ENCODE peak calls at places on chromosome 17, in six cellular contexts. One of them, this sample, is unnamed.

GRCh38 chr17:37676115-37676925 is 33.1 kb upstream of the DDX52 start:
- DNase-seq in MM.1S: no peak
- DNase-seq in GM23338: no peak
- DNase-seq in neural progenitor cell: no peak
- DNase-seq in PC-3: peak; percentile 3
- DNase-seq in HCT116: no peak
- DNase-seq in this sample: no peak

GRCh38 chr17:78294356-78294755 is 62.9 kb downstream of the TMEM235 start:
- DNase-seq in HCT116: no peak
- DNase-seq in neural progenitor cell: no peak
- DNase-seq in PC-3: no peak
- DNase-seq in MM.1S: no peak
- DNase-seq in GM23338: no peak
- DNase-seq in this sample: no peak

GRCh38 chr17:32009262-32009542 is 2.0 kb downstream of the LRRC37B start:
- DNase-seq in PC-3: no peak
- DNase-seq in neural progenitor cell: no peak
- DNase-seq in MM.1S: no peak
- DNase-seq in HCT116: no peak
- DNase-seq in GM23338: no peak
- DNase-seq in this sample: no peak

GRCh38 chr17:10574324-10574723 is 24.9 kb upstream of the MYH2 start:
- DNase-seq in neural progenitor cell: no peak
- DNase-seq in MM.1S: no peak
- DNase-seq in GM23338: no peak
- DNase-seq in PC-3: no peak
- DNase-seq in HCT116: no peak
- DNase-seq in this sample: no peak

GRCh38 chr17:65564793-65565192 is 3.3 kb upstream of the AXIN2 start:
- DNase-seq in neural progenitor cell: peak; percentile 52
- DNase-seq in GM23338: no peak
- DNase-seq in HCT116: no peak
- DNase-seq in MM.1S: no peak
- DNase-seq in PC-3: no peak
- DNase-seq in this sample: no peak

GRCh38 chr17:78717431-78717980 is 64.6 kb downstream of the CYTH1 start:
- DNase-seq in PC-3: peak; percentile 47
- DNase-seq in HCT116: no peak
- DNase-seq in GM23338: peak; percentile 37
- DNase-seq in neural progenitor cell: no peak
- DNase-seq in MM.1S: peak; percentile 58
- DNase-seq in this sample: peak; percentile 54

GRCh38 chr17:79029327-79030009 is 5.5 kb downstream of the C1QTNF1 start:
- DNase-seq in HCT116: no peak
- DNase-seq in GM23338: no peak
- DNase-seq in neural progenitor cell: no peak
- DNase-seq in PC-3: no peak
- DNase-seq in MM.1S: no peak
- DNase-seq in this sample: no peak

GRCh38 chr17:4706121-4706520 is 2.2 kb upstream of the PELP1 start:
- DNase-seq in HCT116: no peak
- DNase-seq in MM.1S: no peak
- DNase-seq in neural progenitor cell: no peak
- DNase-seq in PC-3: peak; percentile 7
- DNase-seq in GM23338: peak; percentile 47
- DNase-seq in this sample: no peak

GRCh38 chr17:65902165-65902564 is 289.8 kb downstream of the CEP112 start:
- DNase-seq in neural progenitor cell: no peak
- DNase-seq in HCT116: no peak
- DNase-seq in MM.1S: no peak
- DNase-seq in GM23338: no peak
- DNase-seq in PC-3: no peak
- DNase-seq in this sample: no peak

GRCh38 chr17:65987988-65988387 is 203.9 kb downstream of the CEP112 start:
- DNase-seq in MM.1S: peak; percentile 49
- DNase-seq in GM23338: peak; percentile 86
- DNase-seq in neural progenitor cell: peak; percentile 64
- DNase-seq in PC-3: peak; percentile 90
- DNase-seq in HCT116: peak; percentile 66
- DNase-seq in this sample: peak; percentile 49

GRCh38 chr17:17557796-17558195 is 33.7 kb downstream of the PEMT start:
- DNase-seq in neural progenitor cell: no peak
- DNase-seq in MM.1S: no peak
- DNase-seq in GM23338: no peak
- DNase-seq in HCT116: no peak
- DNase-seq in PC-3: no peak
- DNase-seq in this sample: no peak

GRCh38 chr17:74237321-74237720 is 23.9 kb downstream of the TTYH2 start:
- DNase-seq in MM.1S: no peak
- DNase-seq in PC-3: no peak
- DNase-seq in GM23338: no peak
- DNase-seq in neural progenitor cell: no peak
- DNase-seq in HCT116: no peak
- DNase-seq in this sample: no peak

GRCh38 chr17:72534776-72535175 is 414.0 kb downstream of the SOX9 start:
- DNase-seq in neural progenitor cell: no peak
- DNase-seq in MM.1S: no peak
- DNase-seq in GM23338: no peak
- DNase-seq in PC-3: no peak
- DNase-seq in HCT116: no peak
- DNase-seq in this sample: no peak

GRCh38 chr17:32117399-32117798 is 24.9 kb upstream of the RHOT1 start:
- DNase-seq in GM23338: no peak
- DNase-seq in MM.1S: no peak
- DNase-seq in PC-3: no peak
- DNase-seq in neural progenitor cell: no peak
- DNase-seq in HCT116: no peak
- DNase-seq in this sample: no peak

GRCh38 chr17:16987830-16988601 is 16.1 kb upstream of the TNFRSF13B start:
- DNase-seq in HCT116: no peak
- DNase-seq in neural progenitor cell: peak; percentile 27
- DNase-seq in MM.1S: peak; percentile 99
- DNase-seq in PC-3: peak; percentile 77
- DNase-seq in GM23338: peak; percentile 39
- DNase-seq in this sample: peak; percentile 93

GRCh38 chr17:56597495-56597990 is 4.0 kb downstream of the NOG start:
- DNase-seq in MM.1S: no peak
- DNase-seq in neural progenitor cell: peak; percentile 81
- DNase-seq in HCT116: no peak
- DNase-seq in GM23338: peak; percentile 61
- DNase-seq in PC-3: peak; percentile 47
- DNase-seq in this sample: no peak

GRCh38 chr17:57954421-57955182 is 610 bp downstream of the CUEDC1 start:
- DNase-seq in neural progenitor cell: peak; percentile 78
- DNase-seq in PC-3: peak; percentile 76
- DNase-seq in GM23338: peak; percentile 82
- DNase-seq in MM.1S: no peak
- DNase-seq in HCT116: no peak
- DNase-seq in this sample: peak; percentile 95

GRCh38 chr17:80565347-80566053 is 20.9 kb downstream of the RPTOR start:
- DNase-seq in neural progenitor cell: peak; percentile 57
- DNase-seq in PC-3: no peak
- DNase-seq in MM.1S: no peak
- DNase-seq in HCT116: no peak
- DNase-seq in GM23338: peak; percentile 47
- DNase-seq in this sample: no peak

GRCh38 chr17:66783656-66784381 is 51.1 kb upstream of the CACNG5 start:
- DNase-seq in HCT116: no peak
- DNase-seq in PC-3: no peak
- DNase-seq in MM.1S: no peak
- DNase-seq in neural progenitor cell: no peak
- DNase-seq in GM23338: no peak
- DNase-seq in this sample: no peak

GRCh38 chr17:75723201-75723930 is 2.1 kb downstream of the ITGB4 start:
- DNase-seq in GM23338: no peak
- DNase-seq in HCT116: no peak
- DNase-seq in MM.1S: no peak
- DNase-seq in PC-3: peak; percentile 87
- DNase-seq in neural progenitor cell: no peak
- DNase-seq in this sample: no peak

GRCh38 chr17:31541559-31541958 is 150.1 kb downstream of the RAB11FIP4 start:
- DNase-seq in HCT116: no peak
- DNase-seq in MM.1S: no peak
- DNase-seq in neural progenitor cell: no peak
- DNase-seq in PC-3: no peak
- DNase-seq in GM23338: peak; percentile 45
- DNase-seq in this sample: peak; percentile 14

DNA sequence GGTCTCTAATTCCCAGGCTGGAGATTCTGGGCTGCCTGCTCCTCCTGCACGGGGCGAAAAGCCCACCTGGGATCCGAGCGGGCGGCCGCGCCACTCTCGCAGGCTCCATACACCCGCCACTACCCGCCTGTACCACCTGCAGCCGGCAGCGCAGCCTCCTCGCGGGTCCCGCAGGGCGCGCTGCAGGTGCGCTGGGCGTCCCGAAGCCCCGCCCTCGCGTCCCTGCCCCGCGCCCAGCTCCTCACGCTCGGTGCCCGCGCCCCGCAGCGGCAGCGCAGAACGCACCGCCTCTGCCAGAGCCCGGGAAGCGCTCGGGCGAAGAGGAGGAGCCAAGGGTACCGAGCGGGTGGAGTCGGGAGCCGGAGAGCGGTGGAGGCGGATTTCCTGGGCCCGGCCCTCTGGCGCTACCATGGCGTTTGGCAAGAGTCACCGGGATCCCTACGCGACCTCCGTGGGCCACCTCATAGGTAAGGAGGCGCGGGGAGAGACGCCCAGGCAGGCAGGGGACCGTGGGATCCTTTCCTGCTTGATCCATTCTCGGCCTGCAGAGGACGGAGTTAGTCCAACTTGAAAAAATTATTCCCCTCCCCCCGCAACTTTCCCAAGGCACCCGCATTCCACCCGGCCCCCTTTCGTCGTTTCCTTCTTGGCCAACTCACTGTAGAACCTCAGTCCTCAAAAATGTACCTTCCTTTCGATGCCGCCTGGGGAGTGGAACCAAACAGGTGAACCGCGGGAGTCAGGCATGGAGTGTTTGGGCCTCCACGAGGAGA is at the start of gene TOM1L1:
- DNase-seq in HCT116: peak; percentile 86
- DNase-seq in PC-3: peak; percentile 96
- DNase-seq in GM23338: peak; percentile 94
- DNase-seq in neural progenitor cell: peak; percentile 93
- DNase-seq in MM.1S: peak; percentile 76
- DNase-seq in this sample: peak; percentile 91
- TF ChIP-seq EZH2 in HCT116: no peak
- TF ChIP-seq EZH2 in PC-3: no peak
- TF ChIP-seq EZH2 in GM23338: no peak
- TF ChIP-seq EZH2 in neural progenitor cell: no peak
- TF ChIP-seq EZH2 in MM.1S: no peak
- TF ChIP-seq EZH2 in this sample: no peak

GRCh38 chr17:1945621-1946020 is 79.5 kb downstream of the RTN4RL1 start:
- DNase-seq in MM.1S: no peak
- DNase-seq in neural progenitor cell: no peak
- DNase-seq in HCT116: no peak
- DNase-seq in GM23338: no peak
- DNase-seq in PC-3: no peak
- DNase-seq in this sample: no peak
- TF ChIP-seq CTCF in MM.1S: no peak
- TF ChIP-seq CTCF in neural progenitor cell: no peak
- TF ChIP-seq CTCF in HCT116: no peak
- TF ChIP-seq CTCF in GM23338: no peak
- TF ChIP-seq CTCF in PC-3: no peak
- TF ChIP-seq CTCF in this sample: no peak

DNA sequence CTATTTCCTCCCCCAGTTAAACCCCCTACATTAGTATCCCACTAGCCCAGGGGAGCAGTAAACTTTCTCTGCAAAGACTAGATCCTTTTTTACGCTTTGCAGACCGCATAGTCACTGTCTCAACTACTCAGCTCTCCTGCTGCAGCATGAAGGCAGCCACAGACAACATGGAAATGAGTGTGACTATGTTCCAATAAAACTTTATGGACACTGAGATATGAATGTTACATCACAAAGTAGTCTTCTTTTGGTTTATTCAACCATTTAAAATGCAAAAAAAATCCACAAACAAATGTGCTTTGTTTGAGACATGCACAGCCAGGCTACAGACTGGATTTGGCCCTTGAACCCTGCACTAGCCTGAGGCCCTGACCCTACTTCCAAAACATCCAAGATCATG is 1.9 kb upstream of the RNASEK start:
- DNase-seq in HCT116: no peak
- DNase-seq in PC-3: no peak
- DNase-seq in GM23338: no peak
- DNase-seq in neural progenitor cell: no peak
- DNase-seq in MM.1S: no peak
- DNase-seq in this sample: no peak
- TF ChIP-seq EZH2 in HCT116: no peak
- TF ChIP-seq EZH2 in PC-3: no peak
- TF ChIP-seq EZH2 in GM23338: no peak
- TF ChIP-seq EZH2 in neural progenitor cell: no peak
- TF ChIP-seq EZH2 in MM.1S: no peak
- TF ChIP-seq EZH2 in this sample: no peak

GRCh38 chr17:2637422-2637821 is 44.0 kb downstream of the PAFAH1B1 start:
- DNase-seq in HCT116: no peak
- DNase-seq in neural progenitor cell: no peak
- DNase-seq in PC-3: no peak
- DNase-seq in GM23338: no peak
- DNase-seq in MM.1S: no peak
- DNase-seq in this sample: no peak

GRCh38 chr17:2635241-2635640 is 41.8 kb downstream of the PAFAH1B1 start:
- DNase-seq in PC-3: no peak
- DNase-seq in MM.1S: no peak
- DNase-seq in GM23338: no peak
- DNase-seq in HCT116: no peak
- DNase-seq in neural progenitor cell: no peak
- DNase-seq in this sample: no peak

GRCh38 chr17:2635675-2636074 is 42.2 kb downstream of the PAFAH1B1 start:
- DNase-seq in neural progenitor cell: no peak
- DNase-seq in MM.1S: no peak
- DNase-seq in PC-3: no peak
- DNase-seq in GM23338: no peak
- DNase-seq in HCT116: no peak
- DNase-seq in this sample: no peak

GRCh38 chr17:2634361-2634960 is 41.0 kb downstream of the PAFAH1B1 start:
- DNase-seq in HCT116: peak; percentile 93
- DNase-seq in neural progenitor cell: no peak
- DNase-seq in PC-3: peak; percentile 88
- DNase-seq in GM23338: peak; percentile 41
- DNase-seq in MM.1S: no peak
- DNase-seq in this sample: no peak

DNA sequence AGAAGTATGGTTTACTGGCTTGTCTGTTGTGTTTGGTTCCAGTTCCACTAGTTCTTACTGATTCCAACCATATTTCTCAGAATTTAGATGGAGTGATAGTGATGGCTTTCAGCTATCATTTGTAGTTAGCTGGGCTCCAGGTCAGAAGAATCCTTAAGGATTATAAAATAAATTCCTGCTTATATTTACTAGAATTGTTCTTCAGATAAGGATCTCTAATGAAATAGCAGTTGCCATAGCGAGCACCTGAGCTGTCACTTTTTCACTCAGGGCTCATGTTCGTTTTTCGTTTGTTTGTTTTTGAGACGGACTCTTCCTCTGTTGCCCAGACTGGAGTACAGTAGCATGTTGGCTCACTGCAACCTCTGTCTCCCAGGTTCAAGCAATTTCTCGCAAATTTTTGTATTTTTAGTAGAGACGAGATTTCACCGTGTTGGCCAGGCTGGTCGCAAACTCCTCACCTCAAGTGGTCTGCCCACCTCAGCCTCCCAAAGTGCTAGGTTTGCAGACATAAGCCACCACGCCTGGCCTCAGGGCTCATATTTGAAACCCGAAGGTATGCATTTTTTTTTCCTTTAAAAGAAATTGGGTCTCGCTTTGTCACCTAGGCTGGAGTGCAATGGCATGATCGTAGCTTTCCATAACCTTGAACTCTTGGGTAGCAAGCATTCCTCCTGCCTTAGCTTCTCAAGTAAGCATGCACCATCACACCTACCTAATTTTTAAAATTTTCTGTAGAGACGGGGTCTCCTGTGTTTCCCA is 42.9 kb downstream of the PAFAH1B1 start:
- DNase-seq in HCT116: no peak
- DNase-seq in GM23338: no peak
- DNase-seq in neural progenitor cell: no peak
- DNase-seq in MM.1S: no peak
- DNase-seq in PC-3: no peak
- DNase-seq in this sample: no peak
- TF ChIP-seq CTCF in HCT116: no peak
- TF ChIP-seq CTCF in GM23338: no peak
- TF ChIP-seq CTCF in neural progenitor cell: no peak
- TF ChIP-seq CTCF in MM.1S: no peak
- TF ChIP-seq CTCF in PC-3: no peak
- TF ChIP-seq CTCF in this sample: no peak

This sample was measured in A673.